ENCODE peak calls at places on chromosomes 13 and 19, in five cellular contexts. M is gastrocnemius medialis, H is WTC11, F is endothelial cell, Z is cardiac muscle cell. E is an unnamed sample.

GRCh38 chr19:5125797-5126497 is 157.0 kb downstream of the KDM4B start:
- DNase-seq in Z (peak), H (peak), M (no peak), F (no peak), E (no peak)

GRCh38 chr13:111460548-111461444 is 140.4 kb downstream of the TEX29 start:
- DNase-seq in F (peak), M (no peak), H (peak), Z (peak), E (no peak)

GRCh38 chr19:40717325-40717879 is 490 bp downstream of the ITPKC start:
- DNase-seq in F (no peak), H (no peak), Z (no peak), M (no peak), E (no peak)

GRCh38 chr13:24281188-24282008 is 28.0 kb upstream of the C1QTNF9 start:
- DNase-seq in M (no peak), Z (no peak), F (no peak), H (no peak), E (no peak)

GRCh38 chr13:50800091-50800739 is 43.3 kb downstream of the DLEU7 start:
- DNase-seq in H (no peak), M (no peak), F (no peak), Z (no peak), E (no peak)

GRCh38 chr13:103078145-103078544 is 11.9 kb upstream of the SLC10A2 start:
- DNase-seq in Z (no peak), M (no peak), F (no peak), H (no peak), E (no peak)

GRCh38 chr19:55358943-55359908 is 3.8 kb downstream of the GARIN5B start:
- DNase-seq in H (no peak), F (no peak), Z (no peak), M (no peak), E (no peak)

GRCh38 chr13:92122454-92122853 is 724.0 kb downstream of the GPC5 start:
- DNase-seq in M (no peak), Z (peak), H (no peak), F (no peak), E (no peak)

GRCh38 chr13:50098693-50099092 is 83.4 kb downstream of the KCNRG start:
- DNase-seq in F (no peak), H (no peak), M (no peak), Z (no peak), E (no peak)

GRCh38 chr19:41479757-41480191 is 36.8 kb downstream of the ERICH4 start:
- DNase-seq in F (no peak), H (no peak), M (no peak), Z (peak), E (no peak)

GRCh38 chr13:47000166-47000565 is 103.3 kb upstream of the HTR2A start:
- DNase-seq in H (no peak), Z (no peak), M (no peak), F (no peak), E (no peak)

GRCh38 chr19:41452584-41453275 is 9.8 kb downstream of the ERICH4 start:
- DNase-seq in H (no peak), Z (no peak), M (no peak), F (no peak), E (no peak)

GRCh38 chr19:8511573-8512101 is 2.3 kb downstream of the ZNF414 start:
- DNase-seq in Z (no peak), M (no peak), F (no peak), H (no peak), E (no peak)

GRCh38 chr19:33134571-33135041 is 2.7 kb downstream of the WDR88 start:
- DNase-seq in M (no peak), Z (no peak), F (no peak), H (peak), E (no peak)

GRCh38 chr19:13207237-13208130 is 57.3 kb downstream of the IER2 start:
- DNase-seq in M (no peak), H (no peak), F (no peak), Z (peak), E (no peak)

GRCh38 chr19:860481-861098 is 1.1 kb downstream of the CFD start:
- DNase-seq in H (peak), M (no peak), F (peak), Z (peak), E (peak)

GRCh38 chr19:8654591-8655339 is 24.3 kb downstream of the NFILZ start:
- DNase-seq in Z (peak), F (peak), M (no peak), H (peak), E (peak)

GRCh38 chr19:16945364-16945714 is 56.5 kb downstream of the F2RL3 start:
- DNase-seq in Z (no peak), H (no peak), F (no peak), M (no peak), E (no peak)

GRCh38 chr13:27242642-27243185 is 8.6 kb upstream of the RPL21 start:
- DNase-seq in F (no peak), M (no peak), Z (no peak), H (no peak), E (no peak)

GRCh38 chr13:107373551-107373950 is 805.6 kb upstream of the ARGLU1 start:
- DNase-seq in H (no peak), Z (peak), F (no peak), M (no peak), E (no peak)

GRCh38 chr19:3646336-3647092 is 19.9 kb upstream of the CACTIN start:
- DNase-seq in Z (no peak), H (no peak), F (no peak), M (no peak), E (no peak)

GRCh38 chr13:95643471-95643813 is 1.1 kb downstream of the DZIP1 start:
- DNase-seq in Z (peak), H (no peak), F (no peak), M (no peak), E (no peak)

GRCh38 chr13:80374453-80374852 is 33.5 kb upstream of the SPRY2 start:
- DNase-seq in H (no peak), Z (peak), M (peak), F (no peak), E (no peak)

GRCh38 chr13:20823071-20823470 is 49.3 kb upstream of the EEF1AKMT1 start:
- DNase-seq in M (no peak), H (no peak), F (no peak), Z (no peak), E (no peak)

GRCh38 chr19:48121909-48122371 is 11.3 kb upstream of the PLA2G4C start:
- DNase-seq in F (peak), Z (peak), H (no peak), M (no peak), E (no peak)

GRCh38 chr19:1125601-1126533 is 22.1 kb downstream of the GPX4 start:
- DNase-seq in F (no peak), Z (no peak), H (no peak), M (no peak), E (no peak)

GRCh38 chr19:39052243-39052746 is 19.9 kb upstream of the FBXO27 start:
- DNase-seq in Z (peak), M (no peak), H (peak), F (peak), E (peak)

GRCh38 chr13:75687145-75687763 is 51.1 kb downstream of the LMO7 start:
- DNase-seq in F (peak), H (no peak), Z (peak), M (no peak), E (no peak)

GRCh38 chr13:46896346-46897138 is at the start of gene HTR2A:
- DNase-seq in M (no peak), Z (peak), F (no peak), H (no peak), E (no peak)

GRCh38 chr19:4692275-4693077 is 22.3 kb upstream of the MYDGF start:
- DNase-seq in H (no peak), M (no peak), Z (no peak), F (no peak), E (no peak)

GRCh38 chr13:50355797-50356196 is 340.6 kb downstream of the KCNRG start:
- DNase-seq in F (no peak), M (no peak), Z (no peak), H (no peak), E (no peak)

GRCh38 chr19:12664406-12665280 is 1.9 kb downstream of the MAN2B1 start:
- DNase-seq in H (peak), F (no peak), M (no peak), Z (no peak), E (no peak)

DNA sequence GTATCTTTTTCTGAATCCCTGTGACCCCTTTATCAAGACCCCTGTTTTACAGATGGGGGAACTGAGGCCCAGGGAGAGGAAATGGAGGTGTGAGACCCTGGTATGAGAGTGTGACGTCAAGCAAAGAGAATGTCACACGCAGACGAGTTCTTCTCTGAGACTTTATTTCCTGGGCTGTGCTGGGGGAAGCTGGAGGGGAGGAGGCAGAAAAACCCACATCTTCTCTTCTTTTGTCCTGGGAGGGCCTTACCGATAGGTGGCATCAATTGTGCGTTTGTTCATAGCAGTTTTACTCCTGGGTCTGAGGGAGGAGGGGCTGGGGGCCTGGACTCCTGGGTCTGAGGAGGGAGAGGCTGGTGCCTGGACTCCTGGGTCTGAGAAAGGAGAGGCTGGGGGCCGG is 4.9 kb upstream of the KLK15 start:
- DNase-seq in Z (peak), M (no peak), F (no peak), H (no peak), E (no peak)
- TF ChIP-seq CTCF in Z (peak), M (no peak), F (no peak), H (no peak), E (no peak)

DNA sequence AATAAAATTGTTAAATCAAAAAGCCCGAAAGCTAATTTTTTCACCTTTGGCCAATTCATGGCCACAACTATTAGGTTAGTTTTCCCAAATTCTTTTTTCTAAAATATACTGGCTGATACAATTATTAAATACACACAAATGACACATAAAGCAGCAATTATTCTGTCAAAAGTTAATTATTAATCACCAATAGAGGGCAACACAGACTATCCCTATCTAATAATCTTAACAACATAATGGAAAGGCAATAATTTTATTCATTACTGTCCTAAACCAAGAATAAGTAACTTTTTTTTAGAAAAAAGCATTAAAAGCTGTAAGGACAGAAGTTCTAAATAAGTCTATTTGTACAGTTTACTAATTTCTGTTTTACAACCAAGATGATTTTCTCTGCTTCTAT is 51.7 kb downstream of the KATNAL1 start:
- DNase-seq in F (no peak), Z (no peak), H (no peak), M (no peak), E (no peak)
- TF ChIP-seq CTCF in F (no peak), Z (no peak), H (no peak), M (no peak), E (no peak)

DNA sequence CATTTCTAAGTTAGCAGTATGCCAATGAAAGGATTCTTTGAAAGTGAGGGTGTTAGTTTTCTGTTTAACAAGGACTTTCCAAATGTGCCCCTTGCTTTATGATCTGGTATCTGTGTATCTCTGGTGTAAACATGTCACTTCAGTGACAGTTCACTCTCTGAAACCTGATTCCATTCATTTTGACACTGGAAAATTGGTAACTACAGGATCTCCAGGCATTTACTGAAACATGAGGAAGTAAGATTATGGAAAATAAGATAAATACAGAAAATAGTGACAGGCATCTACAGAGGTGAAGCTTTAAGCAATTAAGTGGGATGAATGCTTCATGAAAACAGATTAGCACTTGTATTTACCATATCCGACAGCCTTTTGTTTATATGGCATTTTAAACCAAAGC is 101.6 kb upstream of the MYO16 start:
- DNase-seq in M (no peak), Z (no peak), F (no peak), H (no peak), E (no peak)
- TF ChIP-seq CTCF in M (no peak), Z (no peak), F (no peak), H (no peak), E (no peak)

DNA sequence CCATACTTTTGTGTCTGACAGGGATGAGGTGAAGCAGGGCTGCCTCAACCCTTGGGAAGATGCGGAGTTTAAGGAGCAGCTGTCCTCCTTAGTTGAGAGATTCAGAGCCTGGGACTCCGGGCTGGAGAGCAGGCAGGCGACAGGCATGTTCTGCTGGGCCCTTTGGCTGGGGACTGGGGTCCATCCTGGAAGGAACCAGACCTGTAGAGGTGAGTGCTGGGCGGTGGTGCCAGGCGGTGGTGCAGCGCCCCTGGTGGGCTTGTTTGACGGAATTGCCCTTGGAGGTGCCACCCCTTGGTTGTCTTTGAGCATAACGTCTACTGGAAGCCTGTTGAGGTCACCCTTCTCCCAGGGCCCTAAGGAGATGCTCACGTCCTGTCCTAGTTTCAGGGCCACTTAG is 20.6 kb upstream of the SLC15A1 start:
- DNase-seq in M (no peak), F (no peak), H (peak), Z (no peak), E (no peak)
- TF ChIP-seq CTCF in M (no peak), F (no peak), H (peak), Z (peak), E (no peak)

DNA sequence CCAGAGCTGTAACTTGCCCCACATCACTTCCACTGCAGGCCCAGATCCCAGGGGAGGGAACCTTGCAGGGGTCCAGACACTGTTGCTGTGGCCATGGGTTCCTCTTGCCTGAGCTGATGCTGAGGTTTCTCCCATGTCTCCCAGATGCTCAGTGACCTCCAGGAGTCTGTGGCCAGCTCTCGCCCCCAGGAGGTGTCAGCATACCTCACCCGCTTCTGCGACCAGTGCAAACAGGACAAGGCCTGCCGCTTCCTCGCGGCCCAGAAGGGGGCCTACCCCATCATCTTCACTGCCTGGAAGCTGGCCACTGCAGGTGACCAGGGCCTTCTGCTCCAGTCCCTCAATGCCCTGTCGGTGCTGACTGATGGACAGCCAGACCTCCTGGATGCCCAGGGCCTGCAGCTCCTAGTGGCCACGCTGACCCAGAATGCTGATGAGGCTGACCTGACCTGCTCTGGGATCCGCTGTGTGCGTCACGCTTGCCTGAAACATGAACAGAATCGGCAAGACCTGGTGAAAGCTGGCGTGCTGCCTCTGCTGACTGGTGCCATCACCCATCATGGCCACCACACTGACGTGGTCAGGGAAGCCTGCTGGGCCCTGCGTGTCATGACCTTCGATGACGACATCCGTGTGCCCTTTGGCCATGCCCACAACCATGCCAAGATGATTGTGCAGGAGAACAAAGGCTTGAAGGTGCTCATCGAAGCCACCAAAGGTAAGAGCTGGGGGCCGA is 12.1 kb upstream of the SLC25A42 start:
- DNase-seq in H (no peak), M (no peak), F (no peak), Z (no peak), E (no peak)
- TF ChIP-seq CTCF in H (no peak), M (no peak), F (no peak), Z (no peak), E (no peak)

E was measured in natural killer cell.